ENCODE peak calls at places on chromosomes 6 and 20, in nine cellular contexts. G, I, Z, K, V, F, B, H and T are unnamed samples.

GRCh38 chr6:157269261-157269794 is 54.0 kb downstream of the TMEM242 start:
- DNase-seq in K (peak), H (no peak), I (no peak), B (peak), F (peak), Z (peak), G (peak), V (no peak), T (no peak)

GRCh38 chr6:143098054-143098673 is 37.5 kb downstream of the AIG1 start:
- DNase-seq in B (no peak), G (no peak), Z (no peak), H (no peak), V (no peak), F (no peak), I (no peak), K (no peak), T (no peak)

GRCh38 chr20:219290-220115 is 7.6 kb upstream of the DEFB129 start:
- DNase-seq in G (no peak), Z (no peak), F (no peak), H (peak), I (no peak), B (no peak), V (no peak), K (peak), T (no peak)

GRCh38 chr20:18672826-18673225 is 85.0 kb downstream of the DTD1 start:
- DNase-seq in V (no peak), H (no peak), G (no peak), I (no peak), F (no peak), Z (no peak), B (no peak), K (no peak), T (no peak)

GRCh38 chr20:34045294-34045693 is 51.6 kb downstream of the RALY start:
- DNase-seq in K (no peak), H (no peak), I (no peak), Z (no peak), G (peak), F (no peak), V (no peak), B (no peak), T (peak)

GRCh38 chr20:23548408-23548807 is 19.9 kb downstream of the CST9L start:
- DNase-seq in G (no peak), K (no peak), B (no peak), V (no peak), Z (no peak), F (no peak), H (no peak), I (no peak), T (no peak)

GRCh38 chr6:26363882-26364825 is 844 bp upstream of the BTN3A2 start:
- DNase-seq in G (no peak), I (no peak), H (no peak), Z (no peak), F (no peak), K (no peak), V (no peak), B (no peak), T (no peak)

GRCh38 chr6:18088419-18089296 is 33.8 kb downstream of the NHLRC1 start:
- DNase-seq in V (no peak), Z (no peak), F (no peak), G (no peak), K (no peak), H (no peak), I (no peak), B (no peak), T (no peak)

GRCh38 chr6:22368794-22369193 is 72.0 kb upstream of the PRL start:
- DNase-seq in I (no peak), H (no peak), K (no peak), V (no peak), F (no peak), Z (no peak), G (no peak), B (no peak), T (no peak)

GRCh38 chr20:37379967-37380828 is 34.3 kb downstream of the SRC start:
- DNase-seq in K (no peak), Z (no peak), G (peak), B (no peak), I (no peak), F (no peak), V (no peak), H (peak), T (no peak)

GRCh38 chr20:18019068-18019467 is 38.6 kb downstream of the OVOL2 start:
- DNase-seq in V (no peak), K (peak), I (no peak), G (no peak), Z (no peak), B (no peak), H (peak), F (no peak), T (no peak)

GRCh38 chr6:56475736-56476457 is 166.8 kb downstream of the DST start:
- DNase-seq in V (no peak), G (no peak), B (no peak), I (no peak), Z (no peak), F (no peak), H (no peak), K (no peak), T (no peak)

GRCh38 chr6:87658516-87658915 is 43.5 kb downstream of the AKIRIN2 start:
- DNase-seq in Z (no peak), I (no peak), V (no peak), F (no peak), K (no peak), H (no peak), G (no peak), B (no peak), T (no peak)

GRCh38 chr6:25088513-25088912 is 152.8 kb upstream of the RIPOR2 start:
- DNase-seq in F (no peak), I (no peak), H (no peak), V (no peak), Z (no peak), G (no peak), B (no peak), K (no peak), T (no peak)

GRCh38 chr6:81237226-81237625 is 515.3 kb downstream of the TENT5A start:
- DNase-seq in H (no peak), K (no peak), B (no peak), Z (no peak), I (no peak), F (no peak), V (no peak), G (no peak), T (no peak)

GRCh38 chr6:19812512-19813119 is 24.6 kb upstream of the ID4 start:
- DNase-seq in K (peak), Z (no peak), F (no peak), V (no peak), G (no peak), B (no peak), I (no peak), H (peak), T (no peak)

GRCh38 chr20:2761885-2762284 is 38.5 kb downstream of the CPXM1 start:
- DNase-seq in K (peak), I (no peak), V (no peak), H (no peak), B (no peak), G (no peak), Z (no peak), F (no peak), T (no peak)

GRCh38 chr6:159973951-159974350 is 5.1 kb downstream of the IGF2R start:
- DNase-seq in V (no peak), Z (no peak), G (no peak), F (no peak), H (no peak), B (no peak), I (no peak), K (peak), T (no peak)

GRCh38 chr20:45269754-45270270 is 15.4 kb upstream of the SLPI start:
- DNase-seq in V (no peak), H (no peak), K (no peak), B (no peak), G (no peak), F (no peak), Z (no peak), I (no peak), T (no peak)

GRCh38 chr6:111210074-111210729 is 122.9 kb downstream of the SLC16A10 start:
- DNase-seq in I (no peak), K (peak), F (no peak), B (peak), H (peak), V (no peak), Z (no peak), G (no peak), T (peak)

GRCh38 chr6:168626046-168626445 is 185.1 kb downstream of the SMOC2 start:
- DNase-seq in B (no peak), Z (no peak), F (no peak), H (no peak), V (peak), G (no peak), K (no peak), I (no peak), T (no peak)

GRCh38 chr20:19129976-19130612 is 82.3 kb upstream of the SLC24A3 start:
- DNase-seq in K (no peak), H (no peak), G (no peak), B (no peak), F (no peak), I (no peak), Z (no peak), V (no peak), T (no peak)

GRCh38 chr6:16762265-16762546 is 946 bp upstream of the ATXN1 start:
- DNase-seq in Z (no peak), B (no peak), I (no peak), V (no peak), K (peak), F (no peak), H (no peak), G (no peak), T (peak)

GRCh38 chr20:3077618-3078134 is 6.3 kb downstream of the OXT start:
- DNase-seq in G (no peak), I (no peak), F (no peak), Z (peak), B (no peak), H (no peak), K (no peak), V (no peak), T (no peak)

GRCh38 chr6:87029711-87030314 is 65.1 kb downstream of the CGA start:
- DNase-seq in K (peak), V (no peak), I (no peak), Z (no peak), G (no peak), F (no peak), H (no peak), B (peak), T (no peak)

GRCh38 chr6:21616005-21616404 is 22.5 kb downstream of the SOX4 start:
- DNase-seq in Z (no peak), G (no peak), V (no peak), F (no peak), B (no peak), H (peak), K (no peak), I (no peak), T (no peak)